ENCODE peak calls at places on chromosomes 13 and 19, in five cellular contexts. I, V, P, A and D are unnamed samples.

GRCh38 chr13:65378484-65378883 is 1851.7 kb downstream of the PCDH9 start:
- DNase-seq in I (no peak), V (no peak), P (no peak), A (no peak), D (no peak)

GRCh38 chr19:17779281-17779930 is 15.5 kb upstream of the B3GNT3 start:
- DNase-seq in I (no peak), V (peak; percentile 68), P (peak; percentile 49), A (no peak), D (peak; percentile 78)

GRCh38 chr13:29758591-29759114 is 91.8 kb downstream of the UBL3 start:
- DNase-seq in I (peak; percentile 74), V (no peak), P (no peak), A (peak; percentile 5), D (peak; percentile 97)

GRCh38 chr13:110726726-110727125 is 13.2 kb downstream of the ING1 start:
- DNase-seq in I (no peak), V (no peak), P (no peak), A (no peak), D (peak; percentile 55)

GRCh38 chr19:4200940-4201542 is 18.6 kb downstream of the ANKRD24 start:
- DNase-seq in I (no peak), V (no peak), P (no peak), A (no peak), D (no peak)

GRCh38 chr19:40025938-40026596 is 29.2 kb downstream of the ZNF546 start:
- DNase-seq in I (no peak), V (no peak), P (no peak), A (no peak), D (no peak)

GRCh38 chr13:113291997-113292862 is 4.8 kb upstream of the LAMP1 start:
- DNase-seq in I (no peak), V (no peak), P (peak; percentile 42), A (no peak), D (no peak)

GRCh38 chr13:76463314-76463713 is 422.9 kb downstream of the KCTD12 start:
- DNase-seq in I (no peak), V (no peak), P (no peak), A (no peak), D (no peak)

GRCh38 chr19:29878973-29879654 is 62.9 kb upstream of the URI1 start:
- DNase-seq in I (no peak), V (no peak), P (peak; percentile 91), A (peak; percentile 50), D (no peak)

GRCh38 chr19:48685583-48685982 is 10.2 kb upstream of the FUT2 start:
- DNase-seq in I (no peak), V (no peak), P (no peak), A (peak; percentile 68), D (no peak)

GRCh38 chr13:78806457-78806856 is 147.5 kb upstream of the OBI1 start:
- DNase-seq in I (no peak), V (no peak), P (no peak), A (peak; percentile 18), D (no peak)
- TF ChIP-seq CTCF in I (peak; percentile 12), V (no peak), P (peak; percentile 55), A (peak; percentile 31), D (no peak)

DNA sequence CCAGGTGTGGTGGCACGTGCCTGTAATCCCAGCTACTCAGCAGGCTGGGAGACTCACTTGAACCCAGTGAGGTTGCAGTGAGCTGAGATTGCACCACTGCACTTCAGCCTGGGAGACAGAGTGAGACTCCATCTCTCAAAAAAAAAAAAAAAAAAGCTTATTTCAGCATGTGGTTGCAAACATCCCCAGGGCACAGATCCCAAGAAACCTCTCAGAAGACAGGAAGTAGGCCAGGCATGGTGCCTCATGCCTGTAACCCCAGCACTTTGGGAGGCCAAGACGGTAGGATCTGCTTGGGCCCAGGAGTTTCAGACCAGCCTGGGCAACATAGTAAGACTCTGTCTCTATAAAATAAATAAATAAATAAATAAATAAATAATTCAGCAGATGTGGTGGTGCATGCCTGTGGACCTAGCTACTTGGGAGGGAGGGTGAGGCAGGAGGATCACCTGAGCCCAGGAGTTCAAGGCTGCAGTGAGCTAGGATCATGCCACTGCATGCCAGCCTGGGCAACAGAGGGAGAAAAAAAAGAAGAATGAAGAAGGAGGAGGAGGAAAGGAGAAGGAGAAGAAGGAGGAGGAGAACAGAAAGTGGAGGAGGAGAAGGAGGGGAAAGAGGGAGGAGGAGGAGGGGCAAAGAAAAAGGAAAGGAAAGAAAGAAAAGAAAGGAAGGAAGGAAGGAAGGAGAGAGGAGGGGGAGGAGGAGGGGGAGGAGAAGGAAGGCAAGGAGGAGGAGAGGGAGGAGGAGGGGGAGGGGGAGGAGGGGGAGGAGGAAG is 4.3 kb upstream of the LRRC8E start:
- DNase-seq in I (no peak), V (no peak), P (no peak), A (no peak), D (no peak)
- TF ChIP-seq POLR2AphosphoS5 in I (no peak), V (no peak), P (no peak), A (no peak), D (no peak)

DNA sequence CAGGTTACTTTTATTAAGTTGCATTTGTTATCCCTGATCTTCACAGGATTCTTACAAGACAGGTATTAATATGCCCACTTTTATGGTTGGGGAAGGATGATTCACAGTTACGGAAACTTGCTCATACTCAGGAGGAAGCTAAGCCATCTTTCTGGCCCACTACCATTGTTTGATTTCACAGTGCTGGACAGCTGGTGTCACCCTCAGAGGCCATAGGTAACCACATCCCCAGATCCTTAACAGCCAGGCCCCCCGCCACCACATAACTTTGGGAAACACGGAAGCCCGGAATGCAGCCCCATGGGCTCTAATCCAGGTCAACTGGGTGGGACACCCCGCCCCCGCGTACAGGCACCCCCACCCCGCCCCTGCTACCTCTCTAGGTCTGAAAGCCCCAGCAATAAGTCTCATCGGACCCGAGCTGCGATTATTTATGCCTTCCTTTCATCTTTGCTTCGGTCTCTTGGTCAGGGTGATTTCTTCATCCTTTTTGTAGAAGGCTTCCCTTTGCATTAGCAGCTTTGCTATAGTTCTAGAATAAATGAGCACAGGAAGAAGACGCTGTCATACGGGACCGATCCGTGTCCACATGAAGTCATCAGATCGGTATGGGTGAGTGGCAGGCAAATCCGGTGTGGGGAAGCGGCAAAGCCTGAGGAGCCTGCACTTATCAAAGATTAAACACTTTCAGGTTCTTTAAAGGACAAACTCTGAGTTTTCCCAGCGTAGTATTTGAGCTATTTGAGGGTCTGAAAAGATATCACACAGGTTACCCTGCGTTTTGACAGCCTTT is 119.5 kb downstream of the IRS2 start:
- DNase-seq in I (no peak), V (no peak), P (peak; percentile 53), A (no peak), D (no peak)
- TF ChIP-seq GABPA in I (no peak), V (no peak), P (no peak), A (no peak), D (no peak)

DNA sequence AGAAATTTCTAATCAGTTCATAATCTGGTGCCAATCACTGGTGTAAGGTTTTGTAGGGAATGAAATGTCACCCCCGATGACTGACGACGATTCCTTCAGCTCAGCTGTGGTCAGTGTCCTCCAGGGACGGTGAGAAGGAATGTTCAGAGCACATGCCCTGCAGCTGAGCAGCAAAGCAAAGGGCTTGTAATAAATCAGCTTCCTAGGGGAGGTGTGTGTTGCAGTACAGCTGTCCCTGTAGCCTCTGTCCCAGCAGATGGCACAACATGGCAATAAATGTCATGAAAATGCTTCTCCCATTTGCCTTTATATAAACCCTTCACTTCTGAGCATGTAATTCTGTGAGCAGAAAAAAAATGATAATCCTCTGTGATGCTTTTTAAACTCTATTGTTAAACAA is 102.4 kb downstream of the FAM216B start:
- DNase-seq in I (no peak), V (no peak), P (peak; percentile 61), A (no peak), D (no peak)
- TF ChIP-seq CTCF in I (peak; percentile 48), V (peak; percentile 10), P (peak; percentile 18), A (no peak), D (no peak)

DNA sequence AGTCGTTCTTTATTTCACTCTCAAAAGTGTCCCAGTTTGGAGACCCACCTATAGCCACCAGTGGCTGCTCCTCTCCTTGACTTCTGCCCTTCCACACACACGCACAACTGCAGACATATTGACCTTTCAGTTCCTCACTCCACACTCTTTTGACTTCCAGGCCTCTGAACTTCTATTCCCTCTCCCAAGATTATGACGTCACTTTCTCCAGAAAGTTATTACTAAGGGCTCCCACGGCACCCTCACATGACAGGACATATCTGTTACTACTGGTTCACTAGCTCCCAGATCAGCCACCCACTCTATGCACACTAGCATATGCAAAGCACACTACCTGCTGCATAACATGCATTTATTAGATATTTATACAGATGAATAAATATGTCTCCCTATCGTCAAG is 45.9 kb downstream of the XPO4 start:
- DNase-seq in I (no peak), V (no peak), P (no peak), A (no peak), D (no peak)
- TF ChIP-seq POLR2AphosphoS5 in I (no peak), V (no peak), P (no peak), A (no peak), D (no peak)

DNA sequence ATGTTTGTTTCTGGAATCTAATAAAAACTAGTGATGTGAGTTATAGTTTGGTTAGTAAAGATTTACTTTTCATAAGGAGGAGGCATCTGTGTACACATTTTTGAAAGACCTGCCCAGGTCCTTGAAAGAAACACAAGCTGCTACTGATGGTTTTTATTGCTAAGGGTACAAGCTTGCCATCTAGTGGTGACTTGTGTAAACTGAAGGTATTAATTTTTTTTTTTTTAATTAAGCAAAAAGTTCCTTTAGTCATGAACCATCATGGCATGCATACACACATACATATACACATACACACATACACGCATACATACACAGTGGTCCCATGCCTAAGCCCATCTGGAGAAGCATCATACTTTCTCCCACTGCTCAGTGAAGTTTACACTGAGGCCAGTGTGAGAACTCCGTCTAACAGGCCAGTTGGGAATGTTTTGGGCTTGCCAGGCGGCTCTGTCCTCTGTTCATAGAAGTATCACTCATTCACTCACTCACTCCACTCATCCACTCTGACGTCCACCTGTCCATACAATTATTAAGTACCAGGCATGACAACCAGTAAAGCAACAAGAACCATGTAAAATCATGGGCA is 312.5 kb downstream of the DCLK1 start:
- DNase-seq in I (no peak), V (no peak), P (peak; percentile 51), A (peak; percentile 7), D (no peak)
- TF ChIP-seq GABPA in I (no peak), V (no peak), P (no peak), A (no peak), D (no peak)

GRCh38 chr13:106143392-106143791 is 392.1 kb downstream of the EFNB2 start:
- DNase-seq in I (no peak), V (no peak), P (no peak), A (no peak), D (no peak)

GRCh38 chr13:106145070-106145469 is 390.4 kb downstream of the EFNB2 start:
- DNase-seq in I (no peak), V (no peak), P (no peak), A (no peak), D (no peak)

GRCh38 chr13:106143930-106144709 is 391.3 kb downstream of the EFNB2 start:
- DNase-seq in I (no peak), V (no peak), P (no peak), A (no peak), D (no peak)

GRCh38 chr13:106151056-106151699 is 384.3 kb downstream of the EFNB2 start:
- DNase-seq in I (no peak), V (peak; percentile 15), P (no peak), A (no peak), D (no peak)

GRCh38 chr13:106145997-106146864 is 389.2 kb downstream of the EFNB2 start:
- DNase-seq in I (no peak), V (no peak), P (no peak), A (no peak), D (peak; percentile 23)
- TF ChIP-seq CTCF in I (no peak), V (no peak), P (peak; percentile 8), A (no peak), D (no peak)